ENCODE peak calls at places on chromosomes 2 and 18, in eight cellular contexts. Z is ureter; B is activated effector memory CD4-positive, alpha-beta T cell treated with anti-CD3 and anti-CD28 coated beads, Interleukin-2, amount 50 U/mL, for 16 hours; Y is AG09309; V is heart right ventricle; E is GM13976; S is NCI-H446 treated with DMSO at 0.1 percent for 48 hours; A is activated CD8-positive, alpha-beta memory T cell treated with anti-CD3 and anti-CD28 coated beads for 48 hours. D is an unnamed sample.

GRCh38 chr2:157967856-157968255 is 91.7 kb upstream of the ACVR1 start:
- DNase-seq in B (no peak), V (no peak), S (no peak), Y (no peak), A (no peak), E (no peak), Z (no peak), D (no peak)

GRCh38 chr2:112065486-112065885 is 10.4 kb downstream of the TMEM87B start:
- DNase-seq in Y (no peak), S (no peak), V (no peak), B (no peak), A (no peak), E (no peak), Z (no peak), D (no peak)

GRCh38 chr2:181742908-181743722 is 62.8 kb upstream of the NEUROD1 start:
- DNase-seq in A (no peak), V (no peak), E (peak; percentile 27), Y (peak; percentile 25), S (peak; percentile 63), Z (peak; percentile 46), B (no peak), D (peak; percentile 12)

GRCh38 chr2:240643093-240643810 is 18.0 kb downstream of the GPR35 start:
- DNase-seq in A (no peak), B (peak; percentile 36), V (no peak), E (no peak), Y (no peak), S (no peak), Z (peak; percentile 35), D (no peak)

GRCh38 chr2:241810304-241811208 is 1.6 kb downstream of the NEU4 start:
- DNase-seq in E (no peak), B (no peak), Z (no peak), A (no peak), S (no peak), V (peak; percentile 74), Y (no peak), D (no peak)

GRCh38 chr2:31267437-31268120 is 33.6 kb downstream of the EHD3 start:
- DNase-seq in A (no peak), S (no peak), Z (no peak), E (no peak), V (no peak), Y (no peak), B (no peak), D (no peak)

GRCh38 chr2:196399736-196400691 is 228.6 kb upstream of the STK17B start:
- DNase-seq in V (no peak), E (no peak), Y (peak; percentile 86), S (no peak), Z (no peak), B (no peak), A (no peak), D (no peak)

GRCh38 chr18:42187611-42188378 is 232.8 kb downstream of the PIK3C3 start:
- DNase-seq in S (peak; percentile 48), E (no peak), A (no peak), B (no peak), Y (no peak), Z (no peak), V (no peak), D (no peak)

GRCh38 chr2:16012626-16013501 is 72.5 kb downstream of the MYCN start:
- DNase-seq in Z (peak; percentile 68), E (no peak), A (no peak), B (no peak), Y (no peak), V (no peak), S (no peak), D (no peak)

GRCh38 chr2:240596080-240596460 is 9.5 kb downstream of the CAPN10 start:
- DNase-seq in A (no peak), E (no peak), Y (no peak), S (no peak), B (peak; percentile 59), V (no peak), Z (no peak), D (no peak)

GRCh38 chr18:75472391-75472790 is 44.9 kb upstream of the SMIM21 start:
- DNase-seq in E (no peak), Y (no peak), S (no peak), Z (no peak), A (no peak), V (no peak), B (no peak), D (no peak)

GRCh38 chr18:58894937-58895336 is 30.3 kb downstream of the ZNF532 start:
- DNase-seq in S (peak; percentile 13), B (no peak), Y (no peak), V (no peak), E (no peak), Z (no peak), A (no peak), D (no peak)

GRCh38 chr2:101779190-101779589 is 81.7 kb downstream of the MAP4K4 start:
- DNase-seq in S (no peak), Z (no peak), Y (no peak), E (no peak), A (no peak), B (no peak), V (no peak), D (no peak)

GRCh38 chr2:240219208-240219890 is 78.9 kb upstream of the OTOS start:
- DNase-seq in E (no peak), A (no peak), B (no peak), Y (no peak), V (no peak), S (no peak), Z (peak; percentile 34), D (no peak)

GRCh38 chr2:110755494-110756078 is 23.2 kb downstream of the ACOXL start:
- DNase-seq in V (no peak), A (no peak), E (no peak), Y (no peak), Z (no peak), B (no peak), S (peak; percentile 3), D (no peak)

GRCh38 chr2:218991674-218992168 is 1.5 kb downstream of the CRYBA2 start:
- DNase-seq in S (no peak), V (no peak), E (no peak), B (no peak), A (no peak), Y (no peak), Z (no peak), D (no peak)

GRCh38 chr2:118257696-118258095 is 169.4 kb downstream of the INSIG2 start:
- DNase-seq in B (no peak), A (no peak), E (no peak), V (no peak), Y (no peak), S (no peak), Z (no peak), D (no peak)

GRCh38 chr2:867296-867695 is 83.4 kb upstream of the SNTG2 start:
- DNase-seq in Z (no peak), Y (no peak), V (no peak), B (peak; percentile 42), E (no peak), S (no peak), A (no peak), D (no peak)

GRCh38 chr2:183063083-183063482 is 15.5 kb upstream of the DUSP19 start:
- DNase-seq in B (no peak), V (no peak), E (peak; percentile 77), S (no peak), Y (peak; percentile 34), Z (no peak), A (no peak), D (no peak)

GRCh38 chr2:8413589-8414135 is 268.2 kb upstream of the ID2 start:
- DNase-seq in Z (no peak), E (no peak), Y (peak; percentile 31), V (no peak), A (no peak), B (no peak), S (no peak), D (no peak)

GRCh38 chr18:34528177-34528576 is 181.9 kb upstream of the DTNA start:
- DNase-seq in E (no peak), B (no peak), Z (no peak), V (no peak), Y (no peak), A (no peak), S (no peak), D (no peak)

GRCh38 chr2:69223759-69224494 is 163.1 kb downstream of the GFPT1 start:
- DNase-seq in B (no peak), V (no peak), E (no peak), Y (no peak), A (no peak), S (peak; percentile 37), Z (no peak), D (no peak)

GRCh38 chr2:37802899-37803379 is 122.1 kb upstream of the RMDN2 start:
- DNase-seq in Y (peak; percentile 93), E (no peak), S (no peak), Z (no peak), B (no peak), V (no peak), A (no peak), D (no peak)

GRCh38 chr2:169107645-169108044 is 38.3 kb downstream of the DHRS9 start:
- DNase-seq in V (no peak), A (no peak), Z (no peak), E (no peak), Y (no peak), B (no peak), S (no peak), D (peak; percentile 50)

GRCh38 chr2:132497591-132497990 is 81.0 kb downstream of the GPR39 start:
- DNase-seq in V (no peak), E (no peak), B (no peak), A (no peak), Y (no peak), Z (no peak), S (no peak), D (no peak)

GRCh38 chr2:2881507-2881906 is 496.1 kb downstream of the EIPR1 start:
- DNase-seq in Y (no peak), Z (no peak), S (no peak), A (no peak), V (no peak), E (no peak), B (no peak), D (no peak)

GRCh38 chr2:47494267-47495130 is 91.5 kb downstream of the MSH2 start:
- DNase-seq in S (no peak), A (no peak), Y (no peak), B (no peak), E (no peak), Z (no peak), V (no peak), D (no peak)

GRCh38 chr2:134347756-134348155 is 93.9 kb downstream of the MGAT5 start:
- DNase-seq in A (no peak), Z (no peak), V (no peak), E (no peak), B (no peak), S (no peak), Y (no peak), D (no peak)

D was measured in GM12864.